ENCODE peak calls at places on chromosomes 3 and 15, in eight cellular contexts. M is stimulated activated CD8-positive, alpha-beta memory T cell treated with anti-CD3 and anti-CD28 coated beads, Interleukin-4, amount 100 ng/mL, for 1 hour; A is cortex of kidney; S is pancreas; R is left cardiac atrium; J is H7; N is caudate nucleus; Z is KBM-7. U is an unnamed sample.

GRCh38 chr3:49388416-49388815 is 23.4 kb downstream of the RHOA start:
- DNase-seq in M (no peak), A (no peak), S (no peak), R (no peak), J (no peak), N (no peak), Z (no peak), U (no peak)

GRCh38 chr3:129585949-129586657 is 20.4 kb downstream of the PLXND1 start:
- DNase-seq in M (no peak), A (no peak), S (no peak), R (no peak), J (no peak), N (no peak), Z (no peak), U (no peak)

GRCh38 chr3:193605876-193606275 is 12.9 kb downstream of the OPA1 start:
- DNase-seq in M (no peak), A (no peak), S (no peak), R (peak), J (peak), N (peak), Z (peak), U (peak)

GRCh38 chr15:51200791-51201190 is 106.1 kb upstream of the TNFAIP8L3 start:
- DNase-seq in M (no peak), A (no peak), S (no peak), R (no peak), J (no peak), N (no peak), Z (no peak), U (no peak)

GRCh38 chr15:101183226-101183925 is 68.5 kb downstream of the CHSY1 start:
- DNase-seq in M (no peak), A (no peak), S (no peak), R (no peak), J (no peak), N (peak), Z (no peak), U (no peak)

GRCh38 chr3:107753494-107753893 is 230.7 kb downstream of the BBX start:
- DNase-seq in M (no peak), A (no peak), S (no peak), R (no peak), J (no peak), N (peak), Z (peak), U (no peak)

GRCh38 chr3:65538101-65538500 is 500.6 kb downstream of the MAGI1 start:
- DNase-seq in M (no peak), A (no peak), S (no peak), R (no peak), J (no peak), N (no peak), Z (no peak), U (no peak)

GRCh38 chr3:53602866-53603265 is 108.5 kb downstream of the CACNA1D start:
- DNase-seq in M (no peak), A (no peak), S (no peak), R (no peak), J (no peak), N (no peak), Z (no peak), U (no peak)

GRCh38 chr15:84878504-84878903 is 6.0 kb upstream of the SLC28A1 start:
- DNase-seq in M (peak), A (no peak), S (peak), R (peak), J (peak), N (peak), Z (peak), U (peak)

GRCh38 chr3:30343861-30344260 is 262.5 kb upstream of the TGFBR2 start:
- DNase-seq in M (no peak), A (no peak), S (no peak), R (no peak), J (no peak), N (no peak), Z (no peak), U (no peak)

GRCh38 chr15:66939451-66940023 is 125.9 kb upstream of the SMAD3 start:
- DNase-seq in M (no peak), A (no peak), S (no peak), R (no peak), J (no peak), N (no peak), Z (no peak), U (no peak)

GRCh38 chr15:58057559-58057958 is 8.0 kb downstream of the ALDH1A2 start:
- DNase-seq in M (no peak), A (no peak), S (no peak), R (no peak), J (no peak), N (no peak), Z (no peak), U (no peak)

GRCh38 chr15:50280271-50280670 is 14.7 kb upstream of the HDC start:
- DNase-seq in M (no peak), A (no peak), S (no peak), R (no peak), J (no peak), N (no peak), Z (no peak), U (no peak)

GRCh38 chr3:76965122-76965725 is 74.7 kb upstream of the ROBO2 start:
- DNase-seq in M (no peak), A (no peak), S (no peak), R (no peak), J (no peak), N (no peak), Z (no peak), U (no peak)

GRCh38 chr3:77055841-77056341 is 16.0 kb downstream of the ROBO2 start:
- DNase-seq in M (no peak), A (no peak), S (no peak), R (no peak), J (no peak), N (no peak), Z (no peak), U (no peak)

GRCh38 chr3:128285042-128285924 is 132.0 kb downstream of the EEFSEC start:
- DNase-seq in M (no peak), A (no peak), S (no peak), R (no peak), J (peak), N (no peak), Z (no peak), U (no peak)

GRCh38 chr3:86988235-86988634 is 2.7 kb downstream of the VGLL3 start:
- DNase-seq in M (no peak), A (no peak), S (no peak), R (no peak), J (no peak), N (no peak), Z (no peak), U (no peak)

GRCh38 chr15:97566957-97567356 is 393.5 kb upstream of the ARRDC4 start:
- DNase-seq in M (no peak), A (no peak), S (no peak), R (no peak), J (no peak), N (no peak), Z (no peak), U (no peak)

GRCh38 chr15:101625169-101625568 is 27.0 kb downstream of the TM2D3 start:
- DNase-seq in M (no peak), A (no peak), S (no peak), R (no peak), J (no peak), N (no peak), Z (peak), U (no peak)

GRCh38 chr3:116863842-116864626 is 154.5 kb downstream of the TUSC7 start:
- DNase-seq in M (no peak), A (no peak), S (no peak), R (no peak), J (peak), N (peak), Z (peak), U (no peak)

GRCh38 chr3:99651561-99651960 is 13.2 kb downstream of the COL8A1 start:
- DNase-seq in M (no peak), A (no peak), S (no peak), R (peak), J (no peak), N (no peak), Z (no peak), U (no peak)

GRCh38 chr15:88738796-88739195 is 64.4 kb upstream of the ACAN start:
- DNase-seq in M (no peak), A (no peak), S (no peak), R (no peak), J (no peak), N (no peak), Z (no peak), U (no peak)

GRCh38 chr3:187985636-187986035 is 168.3 kb upstream of the LPP start:
- DNase-seq in M (no peak), A (no peak), S (no peak), R (no peak), J (no peak), N (no peak), Z (no peak), U (no peak)

GRCh38 chr3:17979248-17979647 is 236.8 kb upstream of the TBC1D5 start:
- DNase-seq in M (no peak), A (no peak), S (no peak), R (peak), J (peak), N (peak), Z (peak), U (no peak)

GRCh38 chr15:53251998-53252397 is 461.9 kb upstream of the ONECUT1 start:
- DNase-seq in M (no peak), A (no peak), S (no peak), R (no peak), J (peak), N (no peak), Z (no peak), U (no peak)

GRCh38 chr15:80202016-80202315 is 49.2 kb downstream of the FAH start:
- DNase-seq in M (no peak), A (no peak), S (no peak), R (no peak), J (no peak), N (no peak), Z (no peak), U (peak)

GRCh38 chr3:127535901-127536817 is 54.4 kb downstream of the TPRA1 start:
- DNase-seq in M (no peak), A (no peak), S (no peak), R (no peak), J (peak), N (peak), Z (no peak), U (no peak)

GRCh38 chr3:2910997-2911396 is 199.2 kb downstream of the IL5RA start:
- DNase-seq in M (no peak), A (no peak), S (no peak), R (no peak), J (no peak), N (no peak), Z (no peak), U (no peak)

GRCh38 chr3:181689546-181689945 is 22.2 kb upstream of the SOX2 start:
- DNase-seq in M (no peak), A (no peak), S (no peak), R (no peak), J (no peak), N (peak), Z (no peak), U (no peak)

U was measured in lung.